ENCODE peak calls at places on chromosomes 7 and 10, in eight cellular contexts. M is brain microvascular endothelial cell, Z is gastrocnemius medialis, E is ovary, O is heart left ventricle, Q is psoas muscle, H is cardiac muscle cell, B is PC-3. L is an unnamed sample. For H3K36me3, the result is how much of the 10 kb centered on the place peaks cover.

GRCh38 chr10:51718804-51719291 is 19.5 kb upstream of the CSTF2T start:
- DNase-seq in M (peak), Z (no peak), B (peak), H (peak), O (no peak), Q (no peak), E (no peak), L (no peak)

GRCh38 chr10:26216577-26216948 is at the start of gene GAD2:
- DNase-seq in M (no peak), H (no peak), E (no peak), Q (no peak), Z (no peak), B (no peak), O (no peak), L (no peak)

GRCh38 chr7:84611391-84611790 is 416.8 kb upstream of the SEMA3A start:
- DNase-seq in Q (no peak), O (no peak), M (no peak), H (no peak), B (no peak), Z (no peak), E (no peak), L (no peak)

GRCh38 chr7:20407585-20408466 is 77.1 kb downstream of the ITGB8 start:
- DNase-seq in O (peak), Z (no peak), E (peak), Q (no peak), B (peak), M (peak), H (peak), L (no peak)

GRCh38 chr7:131029002-131029401 is 295.0 kb upstream of the KLF14 start:
- DNase-seq in H (no peak), E (no peak), O (no peak), B (no peak), M (no peak), Q (no peak), Z (no peak), L (no peak)

GRCh38 chr10:79082035-79082373 is 13.2 kb downstream of the ZMIZ1 start:
- DNase-seq in M (no peak), H (no peak), Q (no peak), Z (no peak), B (no peak), E (no peak), O (no peak), L (no peak)

GRCh38 chr10:25063157-25063556 is 46.7 kb downstream of the THNSL1 start:
- DNase-seq in Z (no peak), M (no peak), H (no peak), Q (no peak), E (no peak), B (no peak), O (no peak), L (no peak)

GRCh38 chr10:19756919-19757318 is 59.3 kb upstream of the PLXDC2 start:
- DNase-seq in Q (no peak), B (no peak), M (no peak), H (no peak), Z (no peak), E (no peak), O (no peak), L (no peak)

GRCh38 chr7:37824987-37825509 is 23.3 kb upstream of the NME8 start:
- DNase-seq in H (no peak), Q (no peak), E (no peak), Z (no peak), B (no peak), O (no peak), M (no peak), L (no peak)

GRCh38 chr10:11280187-11280932 is 262.7 kb downstream of the CELF2 start:
- DNase-seq in Q (no peak), B (no peak), M (no peak), H (no peak), E (no peak), Z (no peak), O (no peak), L (no peak)
- H3K36me3 ChIP-seq in Q (under half), B (under half), M (under half), H (under half), E (under half), Z (under half), O (half or more), L (under half)

GRCh38 chr7:44482502-44483485 is 7.7 kb downstream of the NUDCD3 start:
- DNase-seq in Q (no peak), H (no peak), O (no peak), M (no peak), Z (no peak), E (no peak), B (no peak), L (no peak)
- H3K36me3 ChIP-seq in Q (under half), H (under half), O (half or more), M (half or more), Z (half or more), E (under half), B (half or more), L (under half)

GRCh38 chr10:100943508-100943907 is 25.8 kb upstream of the SEMA4G start:
- DNase-seq in Q (no peak), O (no peak), M (no peak), E (no peak), Z (no peak), B (no peak), H (no peak), L (no peak)
- H3K36me3 ChIP-seq in Q (under half), O (half or more), M (half or more), E (under half), Z (half or more), B (under half), H (half or more), L (under half)

DNA sequence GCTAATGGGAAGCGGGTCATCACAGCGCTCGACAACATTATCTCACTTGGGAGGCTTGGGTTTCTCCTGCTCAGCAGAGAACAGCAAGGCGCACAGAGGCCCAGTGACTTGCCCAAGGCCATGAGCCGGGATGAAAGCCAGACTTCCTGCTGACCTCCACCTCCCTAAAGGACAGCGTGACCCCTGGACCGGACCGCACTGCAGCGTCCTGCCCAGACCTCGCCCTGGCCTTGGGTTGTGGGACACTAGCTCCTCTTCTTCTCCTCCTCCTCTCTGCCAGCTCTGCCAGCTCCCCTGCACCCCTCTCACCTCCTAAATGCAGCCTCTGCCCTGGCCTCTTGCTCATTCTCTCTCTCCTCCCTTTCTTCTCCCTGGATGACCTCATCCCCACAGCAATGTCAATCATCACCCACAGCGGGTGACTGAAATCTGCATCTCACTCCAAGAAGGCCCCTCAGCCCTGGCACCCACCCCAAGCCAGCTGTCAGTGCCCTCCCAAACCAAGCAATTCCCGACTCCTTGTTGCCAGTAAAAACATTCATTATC is 19.4 kb downstream of the SPOCK2 start:
- DNase-seq in E (peak), H (no peak), Z (no peak), M (no peak), B (no peak), Q (no peak), O (no peak), L (no peak)
- H3K36me3 ChIP-seq in E (under half), H (under half), Z (under half), M (under half), B (under half), Q (under half), O (under half), L (under half)

GRCh38 chr7:114925443-114925842 is 3.5 kb downstream of the MDFIC start:
- DNase-seq in Z (no peak), E (no peak), H (no peak), O (no peak), M (no peak), Q (no peak), B (no peak), L (no peak)
- H3K36me3 ChIP-seq in Z (under half), E (under half), H (under half), O (under half), M (under half), Q (under half), B (under half), L (under half)

GRCh38 chr7:134300988-134301387 is 15.7 kb downstream of the SLC35B4 start:
- DNase-seq in B (no peak), H (no peak), Q (no peak), Z (no peak), O (no peak), E (no peak), M (no peak), L (no peak)

GRCh38 chr7:134297489-134297888 is 19.2 kb downstream of the SLC35B4 start:
- DNase-seq in Z (no peak), H (no peak), M (no peak), Q (no peak), E (no peak), O (no peak), B (no peak), L (no peak)

GRCh38 chr7:134293029-134293740 is 23.5 kb downstream of the SLC35B4 start:
- DNase-seq in E (no peak), H (no peak), Z (no peak), M (no peak), B (no peak), Q (no peak), O (peak), L (no peak)

GRCh38 chr7:134302120-134302519 is 14.6 kb downstream of the SLC35B4 start:
- DNase-seq in E (no peak), Q (no peak), M (no peak), Z (no peak), H (no peak), O (no peak), B (no peak), L (no peak)

GRCh38 chr7:134298902-134299683 is 17.6 kb downstream of the SLC35B4 start:
- DNase-seq in O (peak), E (peak), Z (no peak), M (no peak), H (peak), Q (no peak), B (no peak), L (no peak)
- H3K36me3 ChIP-seq in O (half or more), E (under half), Z (half or more), M (under half), H (half or more), Q (under half), B (under half), L (under half)

DNA sequence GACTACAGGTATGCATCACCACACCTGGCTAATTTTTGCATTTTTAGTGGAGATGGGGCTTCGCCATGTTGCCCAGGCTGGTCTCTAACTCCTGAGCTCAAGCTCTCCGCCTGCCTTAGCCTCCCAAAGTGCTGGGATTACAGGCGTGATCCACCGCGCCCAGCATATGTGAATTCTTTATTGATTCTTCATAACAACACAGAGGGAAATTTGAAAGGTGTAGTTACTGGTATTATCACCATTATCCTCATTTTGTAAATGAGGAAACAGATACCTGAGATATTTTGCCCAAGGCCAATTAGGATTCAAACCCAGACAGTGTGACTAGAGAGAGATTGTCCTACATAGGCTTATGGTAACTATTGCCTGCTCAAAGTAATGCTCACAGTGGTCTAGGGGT is 22.6 kb downstream of the TCF7L2 start:
- DNase-seq in Q (no peak), M (no peak), E (no peak), O (no peak), H (no peak), B (no peak), Z (no peak), L (no peak)
- H3K36me3 ChIP-seq in Q (under half), M (under half), E (under half), O (under half), H (under half), B (under half), Z (under half), L (under half)

GRCh38 chr10:77824893-77825292 is 101.7 kb downstream of the DLG5 start:
- DNase-seq in H (no peak), O (no peak), E (no peak), M (no peak), Q (no peak), B (no peak), Z (no peak), L (no peak)
- H3K36me3 ChIP-seq in H (under half), O (under half), E (under half), M (under half), Q (under half), B (half or more), Z (half or more), L (under half)

GRCh38 chr10:101217450-101218281 is 11.6 kb downstream of the LBX1 start:
- DNase-seq in O (no peak), Q (no peak), E (no peak), Z (no peak), M (no peak), H (peak), B (peak), L (peak)

GRCh38 chr10:101219946-101220451 is 9.3 kb downstream of the LBX1 start:
- DNase-seq in B (no peak), H (no peak), Z (no peak), O (no peak), Q (no peak), E (no peak), M (no peak), L (no peak)

GRCh38 chr10:101219137-101219945 is 9.9 kb downstream of the LBX1 start:
- DNase-seq in M (no peak), O (no peak), B (peak), Q (no peak), H (no peak), E (no peak), Z (no peak), L (no peak)

GRCh38 chr10:101216631-101217425 is 12.4 kb downstream of the LBX1 start:
- DNase-seq in H (no peak), Z (no peak), B (no peak), E (no peak), O (no peak), Q (no peak), M (no peak), L (no peak)

GRCh38 chr10:101218423-101219136 is 10.7 kb downstream of the LBX1 start:
- DNase-seq in B (no peak), Z (no peak), E (no peak), H (no peak), O (no peak), M (no peak), Q (no peak), L (no peak)
- H3K36me3 ChIP-seq in B (under half), Z (under half), E (under half), H (under half), O (under half), M (under half), Q (under half), L (under half)